ENCODE peak calls at places on chromosomes 4 and X, in four cellular contexts. O is heart left ventricle, T is SK-N-MC, R is left ventricle myocardium inferior. U is an unnamed sample.

GRCh38 chrX:132258509-132258908 is 39.3 kb upstream of the RAP2C start:
- DNase-seq in T (no peak), O (no peak), R (no peak), U (no peak)

GRCh38 chr4:67082746-67083145 is 462.6 kb downstream of the CENPC start:
- DNase-seq in R (no peak), O (no peak), T (no peak), U (no peak)

GRCh38 chr4:20266215-20267082 is 14.7 kb downstream of the SLIT2 start:
- DNase-seq in O (no peak), T (no peak), R (peak; percentile 16), U (no peak)

GRCh38 chrX:64152857-64153256 is 52.7 kb downstream of the AMER1 start:
- DNase-seq in O (no peak), T (no peak), R (no peak), U (no peak)

GRCh38 chr4:152106113-152106763 is 345.4 kb upstream of the GATB start:
- DNase-seq in O (no peak), R (peak; percentile 61), T (peak; percentile 52), U (peak; percentile 92)

GRCh38 chr4:17009871-17010367 is 111.5 kb upstream of the LDB2 start:
- DNase-seq in R (no peak), T (no peak), O (no peak), U (no peak)

GRCh38 chr4:87657525-87657924 is 7.4 kb downstream of the DMP1 start:
- DNase-seq in O (no peak), R (no peak), T (no peak), U (no peak)

GRCh38 chr4:72312032-72312650 is 256.9 kb downstream of the ADAMTS3 start:
- DNase-seq in O (peak; percentile 59), T (no peak), R (peak; percentile 79), U (peak; percentile 87)

GRCh38 chr4:16329132-16329796 is 103.0 kb upstream of the TAPT1 start:
- DNase-seq in O (no peak), T (no peak), R (no peak), U (no peak)

GRCh38 chr4:39621582-39621981 is 17.1 kb downstream of the SMIM14 start:
- DNase-seq in T (no peak), R (no peak), O (no peak), U (peak; percentile 85)

GRCh38 chr4:140220053-140220452 is 66.1 kb upstream of the MAML3 start:
- DNase-seq in O (no peak), T (no peak), R (no peak), U (no peak)

GRCh38 chr4:145799225-145799624 is 119.3 kb downstream of the C4orf51 start:
- DNase-seq in R (no peak), O (no peak), T (no peak), U (no peak)

GRCh38 chrX:7927259-7928167 is at the start of gene PNPLA4:
- DNase-seq in O (peak; percentile 87), T (no peak), R (peak; percentile 77), U (no peak)

GRCh38 chrX:69372435-69372834 is 131.7 kb upstream of the NALF2 start:
- DNase-seq in O (no peak), R (no peak), T (no peak), U (no peak)

GRCh38 chr4:177737387-177737965 is 295.2 kb upstream of the AGA start:
- DNase-seq in T (no peak), R (no peak), O (no peak), U (no peak)

GRCh38 chrX:13816899-13817298 is at the start of gene GPM6B:
- DNase-seq in O (no peak), R (no peak), T (no peak), U (no peak)

DNA sequence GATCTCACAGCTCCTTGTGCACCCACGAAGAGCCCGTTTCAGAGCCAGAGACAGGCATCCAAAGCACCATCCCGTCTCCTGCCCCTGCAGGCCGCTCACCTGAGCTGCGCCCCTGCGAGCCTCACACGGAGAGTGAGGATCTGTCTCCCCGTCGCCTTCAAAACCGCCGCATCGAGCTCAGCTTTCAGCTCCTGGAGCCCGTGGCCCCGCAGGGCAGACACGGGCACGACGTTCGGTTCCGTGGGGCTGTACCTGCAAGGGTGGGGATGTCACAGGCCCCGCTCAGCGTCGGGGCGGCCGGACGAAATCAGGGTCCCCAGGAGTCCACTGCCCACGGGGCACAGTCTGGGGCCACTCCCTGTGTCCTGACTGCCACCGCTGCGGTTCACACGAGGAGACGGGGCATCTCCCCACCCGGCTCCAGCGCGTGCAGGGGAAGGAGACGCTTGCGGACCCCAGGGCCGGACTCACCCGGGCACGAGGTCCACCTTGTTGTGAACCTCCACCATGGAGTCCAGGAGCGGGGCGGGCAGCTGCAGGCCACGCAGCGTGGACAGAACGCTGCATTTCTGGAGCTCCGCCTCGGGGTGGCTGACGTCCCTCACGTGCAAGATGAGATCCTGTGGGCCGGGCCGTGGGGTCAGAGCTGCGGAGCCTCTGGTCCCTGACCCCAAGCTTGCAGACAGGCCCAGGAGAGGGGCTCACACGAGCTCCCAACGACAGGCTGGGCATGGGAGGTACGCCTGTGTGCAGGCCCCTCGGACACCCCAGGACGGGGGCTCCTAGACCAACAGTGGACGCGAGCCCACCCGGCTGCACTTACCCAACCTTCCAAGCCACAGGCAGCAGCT is 11.1 kb downstream of the GTPBP6 start:
- DNase-seq in R (peak; percentile 10), O (peak; percentile 61), T (no peak), U (no peak)
- H3K36me3 ChIP-seq in R (peaks cover 89% of the 10 kb centered on the region), O (peaks cover 84% of the 10 kb centered on the region), T (peaks cover 62% of the 10 kb centered on the region), U (peaks cover 28% of the 10 kb centered on the region)

GRCh38 chr4:150342945-150343344 is 239.0 kb upstream of the MAB21L2 start:
- DNase-seq in T (no peak), O (peak; percentile 54), R (peak; percentile 61), U (no peak)

GRCh38 chr4:150332961-150333360 is 249.0 kb upstream of the MAB21L2 start:
- DNase-seq in T (no peak), R (no peak), O (no peak), U (no peak)

GRCh38 chr4:150332086-150332485 is 249.9 kb upstream of the MAB21L2 start:
- DNase-seq in O (no peak), R (no peak), T (no peak), U (no peak)

GRCh38 chr4:150336676-150337412 is 245.1 kb upstream of the MAB21L2 start:
- DNase-seq in O (no peak), T (no peak), R (no peak), U (no peak)

GRCh38 chr4:150337709-150338108 is 244.2 kb upstream of the MAB21L2 start:
- DNase-seq in R (no peak), T (no peak), O (no peak), U (no peak)
- H3K36me3 ChIP-seq in R (no peaks in the 10 kb centered on the region), T (no peaks in the 10 kb centered on the region), O (no peaks in the 10 kb centered on the region), U (no peaks in the 10 kb centered on the region)

DNA sequence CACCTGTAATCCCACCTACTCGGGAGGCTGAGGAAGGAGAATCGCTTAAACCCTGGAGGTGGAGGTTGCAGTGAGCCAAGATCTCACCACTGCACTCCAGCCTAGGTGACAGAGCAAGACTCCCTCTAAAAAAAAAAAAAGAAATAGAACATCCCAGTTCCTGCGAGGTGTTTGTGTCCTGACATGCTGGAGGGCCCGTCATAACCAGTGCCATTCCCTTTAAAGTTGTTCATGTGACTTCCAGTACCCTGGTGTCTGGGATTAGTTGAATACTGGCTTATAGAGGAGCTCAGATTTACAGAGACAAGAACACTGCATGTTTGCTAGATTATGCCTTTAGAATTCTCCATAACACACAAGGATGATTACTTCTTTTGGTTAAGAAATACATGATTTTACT is 37.6 kb upstream of the TADA2B start:
- DNase-seq in O (no peak), R (no peak), T (no peak), U (no peak)
- H3K36me3 ChIP-seq in O (peaks cover 86% of the 10 kb centered on the region), R (peaks cover 86% of the 10 kb centered on the region), T (no peaks in the 10 kb centered on the region), U (no peaks in the 10 kb centered on the region)

GRCh38 chr4:10104211-10104990 is 12.2 kb downstream of the WDR1 start:
- DNase-seq in T (no peak), R (no peak), O (no peak), U (no peak)

GRCh38 chr4:10105421-10105820 is 11.2 kb downstream of the WDR1 start:
- DNase-seq in T (no peak), R (no peak), O (no peak), U (no peak)

GRCh38 chr4:10105920-10106319 is 10.7 kb downstream of the WDR1 start:
- DNase-seq in O (no peak), T (no peak), R (no peak), U (no peak)

GRCh38 chr4:10106421-10107039 is 10.1 kb downstream of the WDR1 start:
- DNase-seq in T (no peak), O (no peak), R (no peak), U (peak; percentile 90)

GRCh38 chr4:10104991-10105276 is 11.7 kb downstream of the WDR1 start:
- DNase-seq in O (no peak), T (no peak), R (no peak), U (no peak)
- H3K36me3 ChIP-seq in O (peaks cover 22% of the 10 kb centered on the region), T (peaks cover 9% of the 10 kb centered on the region), R (peaks cover 34% of the 10 kb centered on the region), U (peaks cover 50% of the 10 kb centered on the region)

DNA sequence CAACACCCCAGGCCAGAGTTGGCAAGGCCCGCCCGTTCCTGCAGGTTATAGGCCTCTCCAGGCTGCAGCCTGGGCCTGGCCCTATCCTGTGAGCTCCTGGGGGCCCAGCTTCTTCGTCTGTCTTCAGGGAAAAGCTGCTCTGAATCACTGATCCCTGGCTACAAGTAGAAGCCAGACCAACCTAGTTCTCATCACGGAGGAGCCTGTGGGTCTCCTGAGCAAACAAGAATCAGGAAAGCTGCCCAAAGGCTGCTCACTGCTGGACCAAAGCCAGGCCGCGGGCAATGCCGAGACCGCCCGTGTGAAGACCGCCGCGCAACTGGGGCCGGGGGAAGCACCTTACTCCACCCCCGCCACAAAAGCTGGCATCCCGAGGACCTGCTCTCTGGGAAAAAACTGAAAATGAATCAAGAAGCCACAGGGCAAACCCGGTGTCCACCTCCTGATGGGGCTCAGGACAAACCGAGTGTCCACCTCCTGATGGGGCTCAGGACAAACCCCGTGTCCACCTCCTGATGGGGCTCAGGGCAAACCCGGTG is 12.8 kb downstream of the CTBP1 start:
- DNase-seq in O (peak; percentile 49), T (no peak), R (peak; percentile 12), U (no peak)
- H3K36me3 ChIP-seq in O (peaks cover 62% of the 10 kb centered on the region), T (peaks cover 58% of the 10 kb centered on the region), R (peaks cover 75% of the 10 kb centered on the region), U (peaks cover 9% of the 10 kb centered on the region)

GRCh38 chr4:3250438-3250955 is 1.5 kb downstream of the MSANTD1 start:
- DNase-seq in T (no peak), O (peak; percentile 46), R (no peak), U (no peak)
- H3K36me3 ChIP-seq in T (no peaks in the 10 kb centered on the region), O (no peaks in the 10 kb centered on the region), R (peaks cover 6% of the 10 kb centered on the region), U (no peaks in the 10 kb centered on the region)

GRCh38 chr4:6991771-6992557 is 51.2 kb upstream of the TADA2B start:
- DNase-seq in T (no peak), R (no peak), O (no peak), U (peak; percentile 80)
- H3K36me3 ChIP-seq in T (peaks cover 4% of the 10 kb centered on the region), R (peaks cover 26% of the 10 kb centered on the region), O (peaks cover 36% of the 10 kb centered on the region), U (peaks cover 5% of the 10 kb centered on the region)

DNA sequence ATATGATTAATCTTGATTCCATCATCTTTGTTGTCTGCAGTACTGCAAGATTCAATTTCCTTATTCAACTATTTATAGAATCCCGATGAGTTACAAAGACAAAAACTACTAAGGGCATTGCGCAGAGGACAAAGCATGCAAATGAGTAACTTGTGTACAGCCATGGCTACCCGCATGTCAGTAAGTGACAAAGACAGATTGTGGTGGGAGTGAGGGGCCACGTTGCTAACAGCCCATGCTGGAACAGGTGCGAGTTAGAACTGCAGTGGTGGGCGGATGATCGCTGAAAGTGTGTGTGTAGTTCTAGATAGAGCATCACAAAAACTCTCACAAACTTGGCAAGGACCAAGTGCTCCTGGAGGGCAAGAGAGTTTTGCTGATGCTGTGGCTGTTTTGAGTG is 49.5 kb downstream of the ACOX3 start:
- DNase-seq in O (peak; percentile 43), T (no peak), R (no peak), U (no peak)
- H3K36me3 ChIP-seq in O (peaks cover 66% of the 10 kb centered on the region), T (no peaks in the 10 kb centered on the region), R (peaks cover 61% of the 10 kb centered on the region), U (peaks cover 10% of the 10 kb centered on the region)

GRCh38 chr4:118813561-118813960 is 22.4 kb downstream of the SEC24D start:
- DNase-seq in O (no peak), R (no peak), T (no peak), U (no peak)
- H3K36me3 ChIP-seq in O (peaks cover 85% of the 10 kb centered on the region), R (peaks cover 73% of the 10 kb centered on the region), T (peaks cover 52% of the 10 kb centered on the region), U (peaks cover 61% of the 10 kb centered on the region)

GRCh38 chr4:94237271-94237670 is 29.6 kb downstream of the SMARCAD1 start:
- DNase-seq in O (no peak), R (no peak), T (no peak), U (no peak)
- H3K36me3 ChIP-seq in O (peaks cover 80% of the 10 kb centered on the region), R (peaks cover 54% of the 10 kb centered on the region), T (peaks cover 88% of the 10 kb centered on the region), U (peaks cover 18% of the 10 kb centered on the region)

U was measured in MG63.